ENCODE peak calls at places on chromosomes 12 and 14, in five cellular contexts. V is tibial nerve; W is transverse colon; H is CD4-positive, alpha-beta memory T cell; E is IMR-90. F is an unnamed sample.

GRCh38 chr12:100058482-100059029 is 73.8 kb upstream of the ANKS1B start:
- DNase-seq in V (no peak), W (no peak), H (no peak), E (peak; percentile 96), F (no peak)

GRCh38 chr12:126286203-126286602 is 1221.0 kb downstream of the AACS start:
- DNase-seq in V (no peak), W (no peak), H (no peak), E (no peak), F (no peak)

GRCh38 chr14:53062856-53063255 is 90.3 kb downstream of the DDHD1 start:
- DNase-seq in V (no peak), W (no peak), H (no peak), E (peak; percentile 70), F (no peak)

GRCh38 chr14:68389973-68390372 is 402.9 kb downstream of the ZFP36L1 start:
- DNase-seq in V (no peak), W (no peak), H (no peak), E (no peak), F (no peak)

GRCh38 chr12:123141615-123142517 is 9.0 kb downstream of the PITPNM2 start:
- DNase-seq in V (no peak), W (peak; percentile 84), H (no peak), E (peak; percentile 84), F (no peak)

GRCh38 chr12:43766291-43766690 is 7.5 kb downstream of the IRAK4 start:
- DNase-seq in V (no peak), W (no peak), H (no peak), E (peak; percentile 19), F (no peak)

GRCh38 chr12:80857311-80857710 is 80.4 kb downstream of the LIN7A start:
- DNase-seq in V (no peak), W (no peak), H (no peak), E (peak; percentile 62), F (no peak)

GRCh38 chr12:27332407-27333310 is at the start of gene BMAL2:
- DNase-seq in V (no peak), W (peak; percentile 47), H (peak; percentile 30), E (peak; percentile 43), F (peak; percentile 5)

GRCh38 chr14:54438703-54439102 is 2.5 kb downstream of the CNIH1 start:
- DNase-seq in V (no peak), W (no peak), H (no peak), E (no peak), F (no peak)
- H3K27me3 ChIP-seq in V (no peaks in the 10 kb centered on the region), W (no peaks in the 10 kb centered on the region), H (no peaks in the 10 kb centered on the region), E (no peaks in the 10 kb centered on the region), F (no peaks in the 10 kb centered on the region)

DNA sequence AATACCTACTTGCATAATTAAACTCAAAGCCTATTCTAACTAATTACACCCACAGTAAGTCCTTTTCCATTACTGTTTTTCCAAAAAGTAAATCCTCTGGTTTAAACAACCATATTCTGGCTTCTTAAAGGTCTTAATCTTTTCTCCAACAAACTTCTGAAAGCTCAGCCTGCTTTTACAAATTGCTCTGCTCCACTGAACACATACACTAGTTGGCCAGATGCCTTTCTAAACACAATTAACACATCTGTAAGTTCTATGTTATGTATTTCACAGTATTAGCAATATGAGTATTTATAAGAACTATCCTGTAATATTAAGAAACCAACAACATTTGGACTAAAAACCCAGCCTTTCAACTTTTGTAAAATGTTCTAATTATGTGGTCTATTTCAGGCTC is 30.1 kb downstream of the PTPRB start:
- DNase-seq in V (no peak), W (no peak), H (no peak), E (no peak), F (no peak)
- H3K4me3 ChIP-seq in V (no peak overlapping the region), W (no peak overlapping the region), H (no peak overlapping the region), E (no peak overlapping the region), F (no peak overlapping the region)

GRCh38 chr14:92874961-92875360 is 48.0 kb upstream of the CHGA start:
- DNase-seq in V (no peak), W (no peak), H (no peak), E (no peak), F (no peak)
- H3K27ac ChIP-seq in V (no peak overlapping the region), W (no peak overlapping the region), H (no peak overlapping the region), E (no peak overlapping the region), F (no peak overlapping the region)

DNA sequence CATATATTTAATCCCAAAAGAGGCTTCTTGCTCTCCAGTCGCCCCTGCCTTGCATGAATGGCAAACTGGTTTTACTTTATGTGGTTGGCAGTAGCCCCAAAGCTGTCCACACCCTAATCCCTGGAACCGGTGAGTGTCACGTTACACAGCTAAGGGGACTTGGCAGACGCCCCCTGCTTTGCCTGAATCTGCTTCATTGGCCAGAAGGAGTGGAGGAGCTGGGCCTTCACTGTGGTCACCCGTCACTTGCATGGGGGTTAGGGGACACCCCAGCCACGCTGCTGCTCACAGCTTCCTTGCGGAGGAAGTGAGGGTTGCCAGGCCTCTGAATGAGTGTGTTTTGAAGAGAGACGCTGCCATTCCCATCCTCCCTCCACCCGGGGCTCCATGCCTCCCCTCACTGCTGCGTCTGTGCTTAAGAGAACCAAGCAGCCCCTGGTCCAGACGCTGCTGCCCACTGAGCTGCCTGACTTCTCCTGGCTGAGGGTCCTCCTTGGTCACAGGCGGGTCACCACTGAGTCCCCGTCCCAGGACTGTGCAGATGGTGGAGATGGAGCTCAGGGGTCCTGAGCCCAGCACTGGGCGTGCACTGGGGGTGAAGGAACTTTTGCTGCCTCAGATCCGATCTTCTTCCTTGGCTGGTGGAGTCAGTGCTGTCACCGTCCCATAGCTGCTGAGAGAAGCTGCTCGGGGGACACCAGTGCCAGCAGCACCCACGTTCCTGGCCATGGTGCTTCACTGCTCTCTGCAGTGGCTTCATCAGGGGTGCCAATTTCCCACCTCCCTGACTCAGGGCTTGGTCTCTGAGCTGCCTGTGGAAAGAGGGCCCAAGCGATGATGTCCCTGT is 39.8 kb downstream of the GALNT9 start:
- DNase-seq in V (no peak), W (no peak), H (no peak), E (no peak), F (no peak)
- H3K27me3 ChIP-seq in V (no peaks in the 10 kb centered on the region), W (peaks cover 19% of the 10 kb centered on the region), H (no peaks in the 10 kb centered on the region), E (no peaks in the 10 kb centered on the region), F (peaks cover 16% of the 10 kb centered on the region)

GRCh38 chr14:30223385-30223785 is 295.7 kb upstream of the PRKD1 start:
- DNase-seq in V (peak; percentile 74), W (peak; percentile 11), H (no peak), E (peak; percentile 95), F (no peak)
- H3K4me3 ChIP-seq in V (no peak overlapping the region), W (no peak overlapping the region), H (no peak overlapping the region), E (no peak overlapping the region), F (no peak overlapping the region)

DNA sequence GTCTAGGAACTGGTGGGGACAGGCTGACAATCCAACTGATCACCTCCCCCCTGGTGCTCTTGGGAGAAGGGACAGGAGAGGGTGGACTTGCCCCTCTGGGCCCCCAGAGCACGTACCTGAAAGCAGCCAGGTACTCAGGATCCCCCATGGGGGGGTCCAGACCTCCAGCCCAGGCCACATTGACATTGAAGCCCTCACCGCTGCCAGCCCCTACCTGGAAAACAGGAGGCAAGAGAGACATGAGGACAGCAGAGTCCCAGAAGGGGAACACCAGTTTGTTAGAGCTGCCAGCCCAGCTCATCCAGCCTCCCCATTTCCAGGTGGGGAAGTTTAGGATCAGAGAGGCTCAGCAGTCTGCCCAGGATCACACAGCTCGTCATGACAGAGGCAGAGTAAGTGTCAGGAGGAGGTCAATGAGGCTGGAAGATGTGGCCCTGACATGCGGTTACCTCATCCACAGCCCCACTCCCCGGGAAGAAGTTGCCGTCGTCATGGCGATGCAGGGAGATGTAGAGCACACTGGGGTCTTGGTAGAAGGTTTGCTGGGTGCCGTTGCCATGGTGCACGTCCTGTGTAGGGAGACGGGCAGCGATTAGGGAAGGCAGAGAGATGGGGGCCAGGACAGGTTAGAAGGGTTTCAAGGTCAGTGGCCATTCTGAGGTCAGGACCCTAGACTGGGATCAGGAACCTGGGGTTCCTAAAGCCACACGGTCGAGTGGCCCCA is 14.7 kb downstream of the SLC48A1 start:
- DNase-seq in V (no peak), W (no peak), H (no peak), E (no peak), F (no peak)
- H3K27ac ChIP-seq in V (peak overlapping the region; percentile 13), W (no peak overlapping the region), H (no peak overlapping the region), E (no peak overlapping the region), F (no peak overlapping the region)

GRCh38 chr12:48980389-48980952 is 2.3 kb downstream of the WNT1 start:
- DNase-seq in V (no peak), W (peak; percentile 53), H (peak; percentile 39), E (no peak), F (peak; percentile 23)

GRCh38 chr12:48977290-48978281 is 536 bp upstream of the WNT1 start:
- DNase-seq in V (peak; percentile 52), W (peak; percentile 71), H (peak; percentile 75), E (peak; percentile 80), F (peak; percentile 80)

GRCh38 chr12:48978741-48979601 is 849 bp downstream of the WNT1 start:
- DNase-seq in V (no peak), W (no peak), H (no peak), E (no peak), F (no peak)

GRCh38 chr12:48979602-48980388 is 1.7 kb downstream of the WNT1 start:
- DNase-seq in V (no peak), W (peak; percentile 50), H (peak; percentile 54), E (no peak), F (peak; percentile 41)

GRCh38 chr12:48978291-48978740 is at the start of gene WNT1:
- DNase-seq in V (no peak), W (no peak), H (no peak), E (no peak), F (no peak)
- H3K27me3 ChIP-seq in V (peaks cover 2% of the 10 kb centered on the region), W (peaks cover 95% of the 10 kb centered on the region), H (peaks cover 10% of the 10 kb centered on the region), E (peaks cover 77% of the 10 kb centered on the region), F (peaks cover 18% of the 10 kb centered on the region)

GRCh38 chr12:55827806-55828205 is 1.6 kb downstream of the DNAJC14 start:
- DNase-seq in V (no peak), W (no peak), H (no peak), E (no peak), F (no peak)

GRCh38 chr12:55829967-55830600 is 697 bp upstream of the DNAJC14 start:
- DNase-seq in V (no peak), W (peak; percentile 64), H (no peak), E (no peak), F (no peak)

GRCh38 chr12:55831407-55831880 is 2.1 kb upstream of the DNAJC14 start:
- DNase-seq in V (no peak), W (no peak), H (no peak), E (no peak), F (no peak)

GRCh38 chr12:55830601-55831406 is 1.4 kb upstream of the DNAJC14 start:
- DNase-seq in V (peak; percentile 87), W (peak; percentile 84), H (peak; percentile 30), E (peak; percentile 56), F (peak; percentile 42)

GRCh38 chr12:55828357-55828756 is 1.0 kb downstream of the DNAJC14 start:
- DNase-seq in V (no peak), W (no peak), H (no peak), E (no peak), F (no peak)
- H3K4me3 ChIP-seq in V (no peak overlapping the region), W (no peak overlapping the region), H (peak overlapping the region; percentile 57), E (peak overlapping the region; percentile 78), F (peak overlapping the region; percentile 96)

DNA sequence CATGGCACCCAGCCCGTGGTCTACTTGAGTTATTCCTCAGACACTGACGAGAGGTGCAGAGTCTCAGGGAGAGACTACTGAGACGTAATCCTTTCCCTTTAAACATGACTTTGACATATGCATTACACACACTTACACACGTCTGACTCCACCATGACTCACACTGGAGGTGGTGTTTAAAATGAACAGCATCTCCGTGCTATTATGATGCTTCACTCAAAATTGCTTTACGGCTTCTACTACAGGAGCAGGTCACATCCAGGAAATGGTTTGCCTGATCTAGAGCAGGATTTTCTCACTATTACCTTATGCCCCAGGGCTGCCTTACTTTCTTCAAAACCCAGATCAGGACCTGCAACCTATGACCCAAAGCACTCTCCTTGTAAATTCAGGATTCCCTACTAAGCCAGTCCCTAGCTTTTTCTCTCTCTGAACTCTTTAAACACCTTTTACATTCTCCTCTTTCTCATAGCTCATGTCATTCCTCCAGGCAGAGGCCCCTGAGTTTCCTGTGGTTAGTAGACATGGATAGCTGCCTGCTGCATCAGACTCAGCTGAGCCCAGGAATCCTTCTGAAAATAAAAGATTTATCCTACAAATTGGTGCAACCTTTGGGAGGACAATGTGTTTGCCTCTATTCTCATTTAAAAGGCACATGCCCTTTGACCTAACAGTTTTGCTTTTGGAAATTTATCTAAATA is 31.2 kb downstream of the TMCC3 start:
- DNase-seq in V (no peak), W (no peak), H (no peak), E (peak; percentile 93), F (no peak)
- H3K27ac ChIP-seq in V (no peak overlapping the region), W (peak overlapping the region; percentile 34), H (no peak overlapping the region), E (no peak overlapping the region), F (no peak overlapping the region)